ENCODE peak calls at places on chromosomes 7 and 10, in six cellular contexts. Z, P, F, H, A and N are unnamed samples.

GRCh38 chr10:4331150-4331549 is 494.9 kb upstream of the AKR1E2 start:
- DNase-seq in P (no peak), A (no peak), F (no peak), H (no peak), Z (no peak), N (no peak)

GRCh38 chr10:123870260-123870659 is 21.3 kb downstream of the CPXM2 start:
- DNase-seq in H (peak), Z (no peak), P (no peak), F (no peak), A (no peak), N (no peak)

GRCh38 chr7:17564678-17565209 is 266.3 kb downstream of the AHR start:
- DNase-seq in F (no peak), P (no peak), H (no peak), A (no peak), Z (no peak), N (no peak)

GRCh38 chr7:126426652-126427051 is 826.1 kb downstream of the GRM8 start:
- DNase-seq in F (no peak), P (no peak), Z (no peak), A (no peak), H (no peak), N (no peak)

GRCh38 chr10:11515596-11516418 is 95.6 kb downstream of the USP6NL start:
- DNase-seq in P (peak), Z (peak), F (peak), A (peak), H (no peak), N (peak)

GRCh38 chr10:98848361-98848760 is 387.3 kb downstream of the HPSE2 start:
- DNase-seq in A (no peak), F (no peak), H (no peak), P (no peak), Z (no peak), N (no peak)

GRCh38 chr10:72186213-72186612 is 29.6 kb upstream of the ANAPC16 start:
- DNase-seq in P (peak), F (no peak), H (no peak), A (no peak), Z (no peak), N (no peak)

GRCh38 chr10:128073880-128074279 is 52.3 kb downstream of the MKI67 start:
- DNase-seq in F (no peak), Z (no peak), H (no peak), P (no peak), A (no peak), N (no peak)

GRCh38 chr10:102670871-102671434 is 26.7 kb downstream of the TRIM8 start:
- DNase-seq in H (peak), P (no peak), Z (no peak), F (no peak), A (no peak), N (no peak)

GRCh38 chr10:73263948-73264347 is 11.5 kb upstream of the MRPS16 start:
- DNase-seq in P (peak), A (peak), F (no peak), Z (peak), H (no peak), N (no peak)

GRCh38 chr10:98038333-98038732 is 7.9 kb upstream of the CRTAC1 start:
- DNase-seq in A (no peak), H (peak), Z (no peak), P (no peak), F (no peak), N (no peak)

GRCh38 chr7:3217166-3217565 is 83.9 kb upstream of the SDK1 start:
- DNase-seq in A (no peak), H (no peak), F (peak), P (peak), Z (no peak), N (no peak)

GRCh38 chr10:24097771-24098207 is 111.1 kb upstream of the KIAA1217 start:
- DNase-seq in H (peak), F (no peak), P (no peak), A (no peak), Z (peak), N (no peak)

GRCh38 chr7:117283371-117283770 is 39.5 kb downstream of the WNT2 start:
- DNase-seq in F (no peak), H (no peak), Z (no peak), P (peak), A (no peak), N (no peak)

GRCh38 chr7:99679400-99680191 is at the start of gene CYP3A5:
- DNase-seq in Z (peak), H (no peak), F (peak), P (no peak), A (no peak), N (peak)

DNA sequence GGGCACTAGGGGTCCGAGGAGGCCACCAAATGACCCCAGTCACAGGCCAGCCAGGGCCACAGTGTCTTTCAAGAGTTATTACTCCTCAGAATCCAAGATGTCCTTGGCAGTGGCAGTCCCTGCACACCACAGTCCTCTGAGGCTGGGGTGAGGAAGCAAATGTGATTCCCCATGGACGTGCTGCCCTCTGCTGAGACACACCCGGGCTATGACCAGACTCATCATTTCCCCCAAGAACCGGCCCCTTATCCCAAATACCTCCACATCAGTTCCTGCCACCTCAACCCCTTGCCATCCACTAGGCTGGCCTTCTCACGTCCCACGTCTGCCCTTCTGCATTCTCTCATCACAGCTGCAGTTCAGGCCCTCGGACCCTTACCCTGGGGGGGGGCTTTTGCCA is 5.0 kb downstream of the PRKAG2 start:
- DNase-seq in F (no peak), Z (no peak), P (no peak), A (no peak), H (no peak), N (no peak)
- TF ChIP-seq CTCF in F (no peak), Z (no peak), P (no peak), A (no peak), H (peak), N (no peak)

GRCh38 chr7:479115-479947 is 40.3 kb downstream of the PDGFA start:
- DNase-seq in H (no peak), Z (no peak), A (no peak), P (no peak), F (no peak), N (no peak)
- TF ChIP-seq CTCF in H (no peak), Z (no peak), A (no peak), P (no peak), F (no peak), N (no peak)

GRCh38 chr10:34206078-34206477 is 609.0 kb downstream of the PARD3 start:
- DNase-seq in Z (no peak), P (no peak), A (no peak), H (no peak), F (no peak), N (no peak)
- TF ChIP-seq CTCF in Z (peak), P (no peak), A (no peak), H (peak), F (no peak), N (no peak)

GRCh38 chr7:33062782-33063443 is 337 bp upstream of the NT5C3A start:
- DNase-seq in Z (peak), P (peak), F (peak), H (peak), A (peak), N (peak)
- TF ChIP-seq CTCF in Z (no peak), P (no peak), F (no peak), H (no peak), A (no peak), N (no peak)

GRCh38 chr7:150562919-150563318 is 4.3 kb upstream of the GIMAP4 start:
- DNase-seq in A (no peak), H (no peak), Z (no peak), P (no peak), F (no peak), N (no peak)

GRCh38 chr7:150556521-150557138 is 10.6 kb upstream of the GIMAP4 start:
- DNase-seq in H (no peak), A (no peak), Z (no peak), F (no peak), P (no peak), N (no peak)

GRCh38 chr7:150565239-150565638 is 2.0 kb upstream of the GIMAP4 start:
- DNase-seq in H (no peak), A (no peak), P (no peak), F (no peak), Z (no peak), N (no peak)

GRCh38 chr7:150564045-150564444 is 3.1 kb upstream of the GIMAP4 start:
- DNase-seq in A (no peak), F (no peak), Z (no peak), P (no peak), H (no peak), N (no peak)

DNA sequence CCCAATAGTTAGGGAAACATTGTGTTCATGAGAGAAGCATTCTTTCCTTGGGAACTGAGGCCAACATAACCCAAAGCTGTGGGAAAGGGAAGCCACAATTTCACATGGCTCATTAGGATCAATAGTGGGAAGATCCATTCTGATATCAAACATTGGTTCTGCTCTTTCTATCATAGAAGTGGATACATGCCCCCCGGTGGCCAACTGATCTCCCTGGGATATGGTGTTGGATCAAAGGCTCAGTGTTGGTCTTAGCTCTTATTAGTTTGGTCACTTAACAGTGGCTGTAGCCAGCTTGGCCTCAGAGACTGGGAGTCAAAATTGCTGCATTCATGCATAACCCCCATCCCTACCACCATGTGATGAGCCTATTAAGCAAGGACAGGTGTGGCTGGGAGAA is 6.7 kb upstream of the GIMAP4 start:
- DNase-seq in H (no peak), F (no peak), Z (no peak), A (no peak), P (no peak), N (no peak)
- TF ChIP-seq CTCF in H (no peak), F (no peak), Z (no peak), A (peak), P (no peak), N (no peak)

GRCh38 chr7:139127648-139128047 is 18.1 kb upstream of the ZC3HAV1 start:
- DNase-seq in P (peak), Z (no peak), F (no peak), A (peak), H (no peak), N (no peak)
- TF ChIP-seq CTCF in P (no peak), Z (no peak), F (no peak), A (peak), H (no peak), N (no peak)

GRCh38 chr7:15305002-15305600 is 256.7 kb downstream of the AGMO start:
- DNase-seq in Z (peak), H (peak), F (peak), P (peak), A (peak), N (peak)
- TF ChIP-seq CTCF in Z (peak), H (peak), F (peak), P (peak), A (peak), N (peak)